ENCODE peak calls at places on chromosome 1, in six cellular contexts. F is RPMI7951; I is sciatic nerve; A is body of pancreas; E is CD4-positive, alpha-beta T cell; R is brain pericyte. S is an unnamed sample.

GRCh38 chr1:12697406-12697805 is 18.5 kb upstream of the AADACL3 start:
- DNase-seq in R (no peak), E (no peak), A (no peak), I (no peak), F (no peak), S (no peak)

GRCh38 chr1:179867493-179868330 is 9.9 kb downstream of the TOR1AIP2 start:
- DNase-seq in E (peak; percentile 52), A (peak; percentile 45), F (peak; percentile 21), I (no peak), R (no peak), S (peak; percentile 29)

GRCh38 chr1:67724928-67725560 is 40.0 kb downstream of the GADD45A start:
- DNase-seq in E (no peak), I (peak; percentile 78), R (peak; percentile 41), A (peak; percentile 34), F (peak; percentile 95), S (no peak)

GRCh38 chr1:221881805-221882581 is 140.1 kb upstream of the DUSP10 start:
- DNase-seq in F (no peak), R (no peak), A (no peak), E (no peak), I (no peak), S (no peak)

GRCh38 chr1:93770640-93771039 is 89.0 kb upstream of the BCAR3 start:
- DNase-seq in R (no peak), I (no peak), A (no peak), F (no peak), E (no peak), S (no peak)

GRCh38 chr1:243642936-243643335 is 207.1 kb downstream of the AKT3 start:
- DNase-seq in R (no peak), E (no peak), A (no peak), F (no peak), I (no peak), S (no peak)

GRCh38 chr1:64898107-64898861 is 68.1 kb downstream of the JAK1 start:
- DNase-seq in I (peak; percentile 75), R (peak; percentile 66), E (peak; percentile 17), F (peak; percentile 97), A (peak; percentile 93), S (peak; percentile 82)

GRCh38 chr1:220776725-220777326 is 9.9 kb upstream of the MTARC1 start:
- DNase-seq in A (peak; percentile 84), E (peak; percentile 56), I (peak; percentile 93), R (peak; percentile 40), F (peak; percentile 57), S (peak; percentile 88)

GRCh38 chr1:15916417-15916816 is 59.5 kb downstream of the ZBTB17 start:
- DNase-seq in E (no peak), R (no peak), F (peak; percentile 32), A (no peak), I (no peak), S (no peak)

GRCh38 chr1:206631085-206631509 is 4.2 kb upstream of the DYRK3 start:
- DNase-seq in I (peak; percentile 66), E (no peak), R (peak; percentile 75), A (peak; percentile 67), F (peak; percentile 75), S (no peak)

GRCh38 chr1:179231923-179232322 is 2.4 kb upstream of the ABL2 start:
- DNase-seq in E (no peak), A (no peak), R (no peak), I (no peak), F (no peak), S (no peak)

GRCh38 chr1:156180471-156180870 is 13.4 kb upstream of the SLC25A44 start:
- DNase-seq in F (no peak), I (no peak), E (no peak), A (no peak), R (no peak), S (no peak)

GRCh38 chr1:15116966-15117365 is 36.6 kb upstream of the TMEM51 start:
- DNase-seq in F (no peak), I (no peak), A (peak; percentile 77), R (no peak), E (no peak), S (no peak)

GRCh38 chr1:6483010-6483760 is 8.3 kb downstream of the PLEKHG5 start:
- DNase-seq in F (no peak), E (no peak), I (no peak), A (no peak), R (no peak), S (no peak)

GRCh38 chr1:4653328-4653660 is 1.1 kb upstream of the AJAP1 start:
- DNase-seq in I (no peak), E (no peak), R (no peak), A (no peak), F (no peak), S (no peak)

GRCh38 chr1:2991753-2992495 is 29.3 kb upstream of the ACTRT2 start:
- DNase-seq in A (peak; percentile 1), R (no peak), F (no peak), I (peak; percentile 35), E (no peak), S (no peak)

GRCh38 chr1:16351449-16351993 is 759 bp downstream of the FBXO42 start:
- DNase-seq in R (no peak), I (no peak), A (no peak), E (no peak), F (peak; percentile 34), S (no peak)

GRCh38 chr1:78061825-78062523 is 16.2 kb downstream of the GIPC2 start:
- DNase-seq in R (peak; percentile 88), A (no peak), E (no peak), I (no peak), F (peak; percentile 56), S (no peak)

GRCh38 chr1:52678961-52679897 is 18.9 kb downstream of the COA7 start:
- DNase-seq in E (no peak), I (peak; percentile 7), A (no peak), R (no peak), F (no peak), S (no peak)

GRCh38 chr1:7010534-7011200 is 225.4 kb downstream of the CAMTA1 start:
- DNase-seq in R (no peak), F (no peak), A (peak; percentile 88), E (no peak), I (no peak), S (no peak)

GRCh38 chr1:41086921-41087320 is 65.4 kb upstream of the SLFNL1 start:
- DNase-seq in R (no peak), F (no peak), E (no peak), A (no peak), I (no peak), S (no peak)

GRCh38 chr1:177665935-177666334 is 303.9 kb downstream of the SEC16B start:
- DNase-seq in R (no peak), A (no peak), I (no peak), E (no peak), F (no peak), S (no peak)

GRCh38 chr1:67572594-67573221 is 112.3 kb upstream of the GADD45A start:
- DNase-seq in A (peak; percentile 95), F (no peak), E (no peak), R (no peak), I (no peak), S (peak; percentile 93)

GRCh38 chr1:22978299-22978698 is 5.6 kb upstream of the LACTBL1 start:
- DNase-seq in A (no peak), F (peak; percentile 75), R (no peak), E (no peak), I (no peak), S (no peak)

GRCh38 chr1:167467126-167467725 is 51.1 kb downstream of the CD247 start:
- DNase-seq in F (no peak), E (no peak), A (no peak), R (no peak), I (peak; percentile 13), S (no peak)

GRCh38 chr1:185156321-185156853 is 366 bp downstream of the TRMT1L start:
- DNase-seq in A (no peak), E (no peak), I (no peak), F (no peak), R (no peak), S (no peak)

GRCh38 chr1:59903136-59903754 is 23.3 kb downstream of the CYP2J2 start:
- DNase-seq in R (no peak), A (peak; percentile 42), F (peak; percentile 24), E (peak; percentile 2), I (no peak), S (no peak)

GRCh38 chr1:197781998-197782718 is 6.9 kb upstream of the DENND1B start:
- DNase-seq in R (no peak), E (no peak), I (no peak), F (peak; percentile 27), A (no peak), S (no peak)

GRCh38 chr1:56414728-56415224 is 164.6 kb downstream of the PLPP3 start:
- DNase-seq in F (peak; percentile 45), E (no peak), A (peak; percentile 77), I (no peak), R (no peak), S (peak; percentile 84)

GRCh38 chr1:214086945-214087344 is 99.2 kb downstream of the PROX1 start:
- DNase-seq in R (no peak), F (no peak), A (no peak), E (no peak), I (no peak), S (no peak)

GRCh38 chr1:29875557-29876028 is 639.3 kb downstream of the PTPRU start:
- DNase-seq in F (no peak), E (no peak), A (no peak), R (no peak), I (peak; percentile 6), S (no peak)

GRCh38 chr1:154895779-154896178 is 25.7 kb upstream of the KCNN3 start:
- DNase-seq in A (no peak), F (no peak), E (no peak), R (no peak), I (peak; percentile 21), S (no peak)